ENCODE peak calls at places on chromosomes 1 and 21, in ten cellular contexts. Y, D, F, J, V, L, Q, U, N and H are unnamed samples.

GRCh38 chr1:6788946-6789345 is 3.7 kb downstream of the CAMTA1 start:
- DNase-seq in Y (no peak), D (no peak), F (no peak), J (no peak), V (no peak), L (no peak), Q (no peak), U (no peak), N (no peak), H (no peak)

GRCh38 chr1:201509601-201510374 is 2.9 kb upstream of the CSRP1 start:
- DNase-seq in Y (no peak), D (no peak), F (no peak), J (no peak), V (no peak), L (no peak), Q (no peak), U (no peak), N (no peak), H (no peak)

GRCh38 chr1:41662656-41663437 is 178.4 kb upstream of the EDN2 start:
- DNase-seq in Y (peak; percentile 64), D (peak; percentile 64), F (peak; percentile 23), J (peak; percentile 62), V (peak; percentile 91), L (peak; percentile 48), Q (no peak), U (peak; percentile 61), N (no peak), H (peak; percentile 29)

GRCh38 chr1:204673909-204674701 is 11.4 kb downstream of the LRRN2 start:
- DNase-seq in Y (no peak), D (no peak), F (no peak), J (no peak), V (no peak), L (no peak), Q (no peak), U (no peak), N (no peak), H (no peak)

GRCh38 chr1:178941849-178942248 is 71.0 kb upstream of the ANGPTL1 start:
- DNase-seq in Y (no peak), D (no peak), F (no peak), J (no peak), V (peak; percentile 83), L (no peak), Q (no peak), U (no peak), N (no peak), H (no peak)

GRCh38 chr1:37094302-37094701 is 60.0 kb upstream of the GRIK3 start:
- DNase-seq in Y (no peak), D (peak; percentile 66), F (no peak), J (no peak), V (no peak), L (no peak), Q (no peak), U (no peak), N (no peak), H (no peak)

GRCh38 chr1:1357871-1358432 is 403 bp downstream of the MXRA8 start:
- DNase-seq in Y (no peak), D (no peak), F (no peak), J (no peak), V (peak; percentile 73), L (no peak), Q (no peak), U (no peak), N (no peak), H (no peak)

GRCh38 chr1:24870551-24871195 is 59.4 kb downstream of the RUNX3 start:
- DNase-seq in Y (no peak), D (no peak), F (no peak), J (no peak), V (no peak), L (no peak), Q (no peak), U (no peak), N (no peak), H (no peak)

GRCh38 chr1:2055911-2056575 is 5.8 kb downstream of the PRKCZ start:
- DNase-seq in Y (no peak), D (peak; percentile 48), F (no peak), J (no peak), V (no peak), L (no peak), Q (no peak), U (no peak), N (no peak), H (no peak)

GRCh38 chr1:88327391-88328267 is 356.4 kb upstream of the PKN2 start:
- DNase-seq in Y (no peak), D (no peak), F (peak; percentile 51), J (no peak), V (peak; percentile 92), L (no peak), Q (no peak), U (no peak), N (peak; percentile 82), H (no peak)

GRCh38 chr21:15754640-15755039 is 24.9 kb downstream of the USP25 start:
- DNase-seq in Y (no peak), D (no peak), F (peak; percentile 69), J (no peak), V (peak; percentile 61), L (no peak), Q (no peak), U (no peak), N (peak; percentile 45), H (no peak)

GRCh38 chr1:201480231-201481003 is 11.4 kb upstream of the PHLDA3 start:
- DNase-seq in Y (peak; percentile 71), D (peak; percentile 78), F (peak; percentile 96), J (no peak), V (peak; percentile 77), L (peak; percentile 60), Q (no peak), U (peak; percentile 91), N (peak; percentile 92), H (peak; percentile 55)

GRCh38 chr1:182563095-182563494 is 26.0 kb downstream of the RNASEL start:
- DNase-seq in Y (no peak), D (no peak), F (no peak), J (no peak), V (no peak), L (no peak), Q (no peak), U (no peak), N (no peak), H (no peak)

GRCh38 chr1:184322253-184322652 is 64.6 kb upstream of the C1orf21 start:
- DNase-seq in Y (no peak), D (no peak), F (no peak), J (no peak), V (no peak), L (no peak), Q (no peak), U (no peak), N (no peak), H (no peak)

GRCh38 chr1:16978589-16979474 is 1.6 kb downstream of the MFAP2 start:
- DNase-seq in Y (peak; percentile 83), D (no peak), F (no peak), J (no peak), V (peak; percentile 96), L (peak; percentile 87), Q (no peak), U (no peak), N (no peak), H (no peak)

GRCh38 chr1:220666349-220666748 is 23.8 kb upstream of the C1orf115 start:
- DNase-seq in Y (no peak), D (no peak), F (no peak), J (no peak), V (no peak), L (no peak), Q (no peak), U (no peak), N (no peak), H (no peak)

GRCh38 chr1:1833916-1834325 is 55.7 kb upstream of the NADK start:
- DNase-seq in Y (no peak), D (peak; percentile 93), F (no peak), J (peak; percentile 11), V (peak; percentile 20), L (no peak), Q (no peak), U (no peak), N (no peak), H (no peak)

GRCh38 chr1:26293911-26294463 is 12.4 kb downstream of the UBXN11 start:
- DNase-seq in Y (no peak), D (no peak), F (no peak), J (no peak), V (no peak), L (no peak), Q (no peak), U (no peak), N (no peak), H (no peak)

GRCh38 chr21:10521091-10521598 is at the start of gene TPTE:
- DNase-seq in Y (no peak), D (no peak), F (no peak), J (no peak), V (no peak), L (no peak), Q (no peak), U (peak; percentile 45), N (no peak), H (no peak)
- H3K9me3 ChIP-seq in Y (no peaks in the 10 kb centered on the region), D (peaks cover 33% of the 10 kb centered on the region), F (no peaks in the 10 kb centered on the region), J (no peaks in the 10 kb centered on the region), V (no peaks in the 10 kb centered on the region), L (no peaks in the 10 kb centered on the region), Q (peaks cover 6% of the 10 kb centered on the region), U (peaks cover 15% of the 10 kb centered on the region), N (peaks cover 7% of the 10 kb centered on the region), H (peaks cover 2% of the 10 kb centered on the region)

DNA sequence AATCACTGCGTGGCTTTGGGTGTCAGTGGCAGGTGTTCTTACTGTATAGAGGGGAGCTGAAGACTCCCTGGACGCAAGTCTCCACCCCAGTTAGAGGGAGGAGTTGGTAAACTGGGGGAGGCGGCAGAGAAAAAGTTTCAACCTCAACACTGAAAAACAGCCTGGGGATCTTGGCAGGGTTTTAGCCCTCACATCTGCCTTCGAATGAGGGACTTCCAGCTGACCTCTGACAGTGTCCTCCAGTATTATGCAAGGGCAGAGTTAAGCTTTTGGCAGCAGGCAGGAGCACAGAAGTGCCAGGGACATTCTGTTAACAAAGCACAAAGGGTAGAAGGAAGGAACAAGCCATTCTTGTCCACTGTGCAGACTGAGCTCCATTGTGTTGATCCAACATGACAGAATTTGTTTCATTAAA is 41.2 kb upstream of the RAB4A start:
- DNase-seq in Y (peak; percentile 87), D (no peak), F (no peak), J (no peak), V (peak; percentile 36), L (peak; percentile 56), Q (no peak), U (no peak), N (peak; percentile 45), H (no peak)
- H3K9me3 ChIP-seq in Y (no peaks in the 10 kb centered on the region), D (no peaks in the 10 kb centered on the region), F (no peaks in the 10 kb centered on the region), J (no peaks in the 10 kb centered on the region), V (no peaks in the 10 kb centered on the region), L (no peaks in the 10 kb centered on the region), Q (no peaks in the 10 kb centered on the region), U (no peaks in the 10 kb centered on the region), N (no peaks in the 10 kb centered on the region), H (no peaks in the 10 kb centered on the region)

DNA sequence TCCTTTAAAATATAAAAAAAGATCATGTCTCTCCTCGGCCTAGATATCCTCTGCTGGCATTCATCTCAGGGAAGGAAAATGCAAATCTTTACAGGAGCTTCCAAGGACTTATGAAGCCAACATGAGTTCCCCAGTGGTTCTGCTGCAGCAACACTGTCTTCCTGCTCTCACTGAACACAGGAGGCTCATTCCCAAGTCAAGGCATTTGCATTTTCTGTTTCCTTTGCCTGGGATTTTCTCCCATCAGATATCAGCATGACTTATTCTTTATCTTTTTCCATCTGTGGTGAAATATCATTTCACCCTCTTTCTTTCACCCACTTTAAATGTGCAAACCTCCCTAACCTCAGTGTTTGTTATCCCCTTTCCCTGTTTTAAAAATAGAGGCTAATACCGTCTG is 513.8 kb upstream of the ZP4 start:
- DNase-seq in Y (no peak), D (no peak), F (no peak), J (no peak), V (no peak), L (no peak), Q (no peak), U (no peak), N (no peak), H (no peak)
- H3K9me3 ChIP-seq in Y (no peaks in the 10 kb centered on the region), D (peaks cover 6% of the 10 kb centered on the region), F (no peaks in the 10 kb centered on the region), J (no peaks in the 10 kb centered on the region), V (no peaks in the 10 kb centered on the region), L (no peaks in the 10 kb centered on the region), Q (no peaks in the 10 kb centered on the region), U (no peaks in the 10 kb centered on the region), N (no peaks in the 10 kb centered on the region), H (no peaks in the 10 kb centered on the region)

GRCh38 chr1:81613803-81614202 is 186.9 kb upstream of the ADGRL2 start:
- DNase-seq in Y (no peak), D (no peak), F (no peak), J (no peak), V (no peak), L (no peak), Q (no peak), U (no peak), N (no peak), H (no peak)
- H3K9me3 ChIP-seq in Y (no peaks in the 10 kb centered on the region), D (peaks cover 19% of the 10 kb centered on the region), F (no peaks in the 10 kb centered on the region), J (peaks cover 43% of the 10 kb centered on the region), V (no peaks in the 10 kb centered on the region), L (no peaks in the 10 kb centered on the region), Q (no peaks in the 10 kb centered on the region), U (no peaks in the 10 kb centered on the region), N (no peaks in the 10 kb centered on the region), H (no peaks in the 10 kb centered on the region)